ENCODE peak calls at places on chromosomes 3 and 15, in nine cellular contexts. Q is OCI-LY7; Z is psoas muscle; M is GM23338; X is nucleus accumbens; T is smooth muscle cell of the brain vasculature; N is H54; V is C1 segment of cervical spinal cord; C is naive thymus-derived CD4-positive, alpha-beta T cell. W is an unnamed sample.

GRCh38 chr3:16239082-16239770 is 25.5 kb downstream of the DPH3 start:
- DNase-seq in N (no peak), V (peak), T (no peak), X (no peak), C (no peak), M (no peak), Z (no peak), Q (no peak), W (no peak)

GRCh38 chr3:42159706-42160472 is 68.7 kb downstream of the TRAK1 start:
- DNase-seq in X (no peak), M (peak), C (peak), T (no peak), N (no peak), Z (peak), V (no peak), Q (peak), W (no peak)

GRCh38 chr15:29433050-29433318 is 163.4 kb upstream of the NSMCE3 start:
- DNase-seq in M (no peak), T (no peak), C (no peak), V (no peak), Q (no peak), Z (no peak), X (no peak), N (no peak), W (no peak)

GRCh38 chr3:168545591-168545990 is 449.9 kb upstream of the GOLIM4 start:
- DNase-seq in Z (no peak), Q (no peak), N (no peak), T (no peak), X (no peak), C (no peak), V (peak), M (no peak), W (peak)

GRCh38 chr15:100199711-100200286 is 142.0 kb downstream of the ADAMTS17 start:
- DNase-seq in C (no peak), T (no peak), M (no peak), Q (no peak), Z (no peak), N (no peak), V (no peak), X (no peak), W (no peak)

GRCh38 chr3:154885016-154885415 is 195.1 kb upstream of the MME start:
- DNase-seq in V (no peak), X (no peak), M (no peak), T (no peak), N (no peak), C (no peak), Q (no peak), Z (no peak), W (no peak)

GRCh38 chr3:125011941-125012340 is 43.9 kb downstream of the HEG1 start:
- DNase-seq in N (no peak), Z (no peak), M (no peak), T (no peak), X (no peak), V (peak), Q (no peak), C (no peak), W (no peak)

GRCh38 chr3:157573281-157573680 is 70.1 kb upstream of the VEPH1 start:
- DNase-seq in Z (no peak), V (no peak), Q (no peak), C (no peak), M (no peak), T (no peak), N (no peak), X (no peak), W (no peak)

GRCh38 chr15:39709941-39710340 is 72.7 kb downstream of the FSIP1 start:
- DNase-seq in Z (no peak), X (no peak), V (no peak), M (no peak), T (no peak), C (no peak), N (no peak), Q (no peak), W (no peak)

GRCh38 chr3:154304116-154304786 is 20.0 kb downstream of the DHX36 start:
- DNase-seq in M (no peak), X (no peak), Z (no peak), V (no peak), Q (no peak), N (no peak), T (no peak), C (no peak), W (no peak)

GRCh38 chr3:17945799-17946381 is 203.5 kb upstream of the TBC1D5 start:
- DNase-seq in N (no peak), T (no peak), X (no peak), M (no peak), V (no peak), Z (no peak), Q (no peak), C (no peak), W (no peak)

GRCh38 chr15:87483468-87483867 is 773.1 kb downstream of the NTRK3 start:
- DNase-seq in C (no peak), M (no peak), N (no peak), V (no peak), X (no peak), T (no peak), Z (no peak), Q (no peak), W (no peak)

GRCh38 chr3:189172668-189173419 is 1.1 kb downstream of the TPRG1 start:
- DNase-seq in Z (no peak), X (no peak), N (no peak), M (no peak), V (no peak), C (peak), Q (no peak), T (no peak), W (no peak)

GRCh38 chr15:77607111-77607893 is 25.4 kb downstream of the LINGO1 start:
- DNase-seq in V (peak), Z (no peak), X (no peak), N (peak), Q (no peak), M (no peak), C (no peak), T (no peak), W (no peak)

GRCh38 chr3:180250172-180250571 is 213.4 kb upstream of the PEX5L start:
- DNase-seq in Z (no peak), M (no peak), T (no peak), X (no peak), Q (no peak), C (no peak), V (no peak), N (no peak), W (no peak)

GRCh38 chr3:112974894-112975293 is at the start of gene CD200R1:
- DNase-seq in V (no peak), Z (no peak), Q (no peak), X (no peak), M (no peak), C (peak), N (no peak), T (no peak), W (no peak)

GRCh38 chr15:64825081-64825430 is 391 bp downstream of the PIF1 start:
- DNase-seq in V (no peak), C (peak), Q (peak), M (no peak), Z (no peak), T (no peak), X (no peak), N (no peak), W (no peak)

GRCh38 chr3:72567976-72568560 is 280.2 kb downstream of the SHQ1 start:
- DNase-seq in V (no peak), M (no peak), N (no peak), Z (no peak), Q (no peak), C (no peak), X (no peak), T (no peak), W (no peak)

GRCh38 chr3:155629006-155629405 is 115.9 kb downstream of the PLCH1 start:
- DNase-seq in N (no peak), T (no peak), V (no peak), Z (no peak), Q (no peak), X (no peak), C (no peak), M (no peak), W (no peak)

GRCh38 chr15:94164202-94164807 is 67.1 kb upstream of the MCTP2 start:
- DNase-seq in X (peak), C (peak), N (peak), Z (peak), V (no peak), M (peak), T (peak), Q (peak), W (no peak)

GRCh38 chr3:45555154-45555591 is 39.4 kb upstream of the LIMD1 start:
- DNase-seq in Z (peak), V (no peak), C (no peak), X (no peak), T (no peak), Q (no peak), M (no peak), N (no peak), W (no peak)